ENCODE peak calls at places on chromosomes 5 and 9, in seven cellular contexts. X is NCI-H1092; R is choroid plexus epithelial cell; J is stimulated activated CD8-positive, alpha-beta memory T cell treated with anti-CD3 and anti-CD28 coated beads, Interleukin-4, amount 100 ng/mL, for 1 hour; D is ELR; A is ovary; O is fibroblast of pulmonary artery. M is an unnamed sample.

GRCh38 chr5:131252824-131253171 is 11.1 kb upstream of the CDC42SE2 start:
- DNase-seq in D (no peak), O (no peak), R (no peak), J (peak; percentile 60), X (no peak), A (no peak), M (peak; percentile 49)

GRCh38 chr5:96226941-96227552 is 206.0 kb downstream of the PCSK1 start:
- DNase-seq in J (no peak), D (peak; percentile 89), R (peak; percentile 93), A (no peak), X (no peak), O (peak; percentile 93), M (no peak)

GRCh38 chr5:175707751-175708375 is 50.0 kb downstream of the HRH2 start:
- DNase-seq in J (no peak), A (no peak), O (no peak), X (no peak), D (no peak), R (no peak), M (no peak)

GRCh38 chr5:172453206-172453985 is 929 bp downstream of the SH3PXD2B start:
- DNase-seq in A (peak; percentile 75), R (peak; percentile 77), D (peak; percentile 74), O (peak; percentile 75), X (no peak), J (no peak), M (peak; percentile 80)

GRCh38 chr5:135242496-135243193 is 156.4 kb downstream of the MACROH2A1 start:
- DNase-seq in D (no peak), J (no peak), A (peak; percentile 18), R (no peak), X (no peak), O (no peak), M (no peak)

GRCh38 chr9:95783426-95783975 is 92.0 kb upstream of the ERCC6L2 start:
- DNase-seq in J (no peak), R (peak; percentile 38), X (no peak), D (peak; percentile 52), A (no peak), O (no peak), M (no peak)

GRCh38 chr9:805151-805550 is 36.3 kb upstream of the DMRT1 start:
- DNase-seq in X (no peak), O (no peak), R (no peak), A (no peak), J (no peak), D (no peak), M (peak; percentile 23)

GRCh38 chr5:140185409-140185808 is 10.4 kb downstream of the CYSTM1 start:
- DNase-seq in A (no peak), D (no peak), J (no peak), X (no peak), O (no peak), R (no peak), M (no peak)

GRCh38 chr9:69028754-69029153 is 6.8 kb upstream of the FXN start:
- DNase-seq in D (no peak), J (no peak), R (no peak), O (no peak), X (no peak), A (no peak), M (no peak)

GRCh38 chr9:107650995-107651394 is 161.4 kb upstream of the KLF4 start:
- DNase-seq in O (no peak), R (no peak), D (no peak), X (no peak), J (no peak), A (no peak), M (no peak)

M was measured in dermis blood vessel endothelial cell.